ENCODE peak calls at places on chromosomes 3 and 15, in four cellular contexts. L is K562, U is SK-N-SH, D is HepG2. E is an unnamed sample.

GRCh38 chr3:175526191-175526590 is 667.1 kb downstream of the NAALADL2 start:
- DNase-seq in U (no peak), D (no peak), L (no peak), E (no peak)

GRCh38 chr3:150106752-150107428 is 136.2 kb upstream of the PFN2 start:
- DNase-seq in D (no peak), L (no peak), U (peak), E (no peak)

GRCh38 chr3:62167566-62168262 is 205.6 kb downstream of the FEZF2 start:
- DNase-seq in L (no peak), U (no peak), D (no peak), E (no peak)

GRCh38 chr15:79009388-79009787 is 64.5 kb upstream of the CTSH start:
- DNase-seq in L (no peak), U (no peak), D (no peak), E (no peak)

GRCh38 chr3:51384145-51384729 is 854 bp upstream of the MANF start:
- DNase-seq in D (no peak), L (peak), U (peak), E (no peak)

GRCh38 chr3:43390255-43390588 is 103.9 kb downstream of the SNRK start:
- DNase-seq in U (no peak), L (no peak), D (no peak), E (no peak)

GRCh38 chr3:53938645-53939044 is 47.0 kb upstream of the SELENOK start:
- DNase-seq in U (peak), L (peak), D (peak), E (peak)

GRCh38 chr3:143327388-143327787 is 207.8 kb downstream of the CHST2 start:
- DNase-seq in D (no peak), L (no peak), U (no peak), E (no peak)

GRCh38 chr3:78641703-78642102 is 1126.1 kb downstream of the ROBO1 start:
- DNase-seq in U (no peak), D (no peak), L (no peak), E (no peak)

GRCh38 chr15:91711384-91712082 is 142.0 kb upstream of the SLCO3A1 start:
- DNase-seq in L (no peak), D (no peak), U (no peak), E (no peak)

GRCh38 chr3:98823791-98824190 is 60.7 kb downstream of the ST3GAL6 start:
- DNase-seq in D (no peak), L (no peak), U (no peak), E (no peak)

GRCh38 chr3:73100734-73101550 is 39.5 kb downstream of the EBLN2 start:
- DNase-seq in U (peak), L (peak), D (peak), E (peak)

GRCh38 chr15:68552344-68552743 is 26.4 kb upstream of the CORO2B start:
- DNase-seq in D (no peak), L (no peak), U (no peak), E (no peak)

GRCh38 chr3:37295925-37296324 is 121.5 kb upstream of the LRRFIP2 start:
- DNase-seq in L (no peak), D (no peak), U (no peak), E (no peak)

GRCh38 chr15:34987623-34987981 is 485 bp downstream of the ZNF770 start:
- DNase-seq in U (peak), D (peak), L (peak), E (no peak)

GRCh38 chr3:46284981-46285683 is 42.9 kb downstream of the CCR3 start:
- DNase-seq in D (no peak), L (no peak), U (no peak), E (no peak)

GRCh38 chr15:86300371-86301106 is 220.9 kb downstream of the AGBL1 start:
- DNase-seq in D (no peak), U (no peak), L (no peak), E (no peak)

GRCh38 chr3:99808163-99808794 is 9.4 kb upstream of the CMSS1 start:
- DNase-seq in U (peak), D (peak), L (peak), E (peak)

GRCh38 chr15:27722102-27722501 is 377.0 kb downstream of the OCA2 start:
- DNase-seq in D (no peak), L (no peak), U (no peak), E (no peak)

GRCh38 chr3:49411550-49411967 is 217 bp downstream of the RHOA start:
- DNase-seq in D (peak), L (peak), U (peak), E (peak)

GRCh38 chr3:57691411-57692133 is 1.3 kb downstream of the DENND6A start:
- DNase-seq in D (no peak), U (no peak), L (no peak), E (no peak)

GRCh38 chr15:95693917-95694316 is 636.6 kb upstream of the NR2F2 start:
- DNase-seq in L (no peak), U (no peak), D (no peak), E (no peak)

GRCh38 chr3:45333549-45333948 is 54.8 kb upstream of the LARS2 start:
- DNase-seq in D (no peak), U (no peak), L (peak), E (no peak)

GRCh38 chr3:15329058-15330005 is 3.1 kb downstream of the SH3BP5 start:
- DNase-seq in D (no peak), L (no peak), U (peak), E (no peak)

GRCh38 chr3:19065027-19065426 is 83.3 kb upstream of the KCNH8 start:
- DNase-seq in D (peak), L (no peak), U (peak), E (no peak)

GRCh38 chr15:88621789-88622604 is 857 bp downstream of the AEN start:
- DNase-seq in D (peak), U (no peak), L (peak), E (no peak)

GRCh38 chr3:127041264-127041820 is 58.4 kb downstream of the PLXNA1 start:
- DNase-seq in D (no peak), L (no peak), U (no peak), E (no peak)

GRCh38 chr15:70127288-70127746 is 29.6 kb upstream of the TLE3 start:
- DNase-seq in L (no peak), D (peak), U (no peak), E (no peak)

GRCh38 chr3:143847787-143848631 is at the start of gene SLC9A9:
- DNase-seq in U (no peak), D (no peak), L (no peak), E (peak)

GRCh38 chr15:89836255-89837133 is 21.8 kb upstream of the ANPEP start:
- DNase-seq in D (no peak), U (no peak), L (no peak), E (no peak)

GRCh38 chr15:91224750-91225380 is 124.8 kb downstream of the SV2B start:
- DNase-seq in D (peak), U (peak), L (peak), E (no peak)

GRCh38 chr15:91706366-91707032 is 147.0 kb upstream of the SLCO3A1 start:
- DNase-seq in L (peak), D (peak), U (peak), E (peak)

DNA sequence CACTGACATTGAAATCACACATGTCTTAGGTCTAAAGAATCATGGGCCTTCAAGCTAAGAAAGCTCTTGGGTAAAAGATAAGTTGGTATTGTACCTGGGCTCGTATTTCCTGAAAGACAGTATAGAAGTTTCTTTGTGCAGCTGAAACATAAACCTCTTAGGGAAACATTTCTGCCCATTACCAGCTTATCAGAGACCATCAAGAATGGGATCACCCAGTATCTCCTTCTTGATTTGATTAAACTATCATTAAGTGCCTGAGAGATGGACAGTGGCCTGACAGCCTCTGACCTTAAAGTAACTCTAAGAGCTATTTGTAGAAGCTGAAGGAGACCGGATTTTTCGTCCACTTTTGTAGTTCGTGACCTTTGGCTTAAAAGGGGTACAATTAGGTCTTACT is 265.3 kb downstream of the ERC2 start:
- DNase-seq in U (peak), D (no peak), L (no peak), E (no peak)
- TF ChIP-seq FOXJ3 in U (no peak), D (no peak), L (no peak), E (no peak)

DNA sequence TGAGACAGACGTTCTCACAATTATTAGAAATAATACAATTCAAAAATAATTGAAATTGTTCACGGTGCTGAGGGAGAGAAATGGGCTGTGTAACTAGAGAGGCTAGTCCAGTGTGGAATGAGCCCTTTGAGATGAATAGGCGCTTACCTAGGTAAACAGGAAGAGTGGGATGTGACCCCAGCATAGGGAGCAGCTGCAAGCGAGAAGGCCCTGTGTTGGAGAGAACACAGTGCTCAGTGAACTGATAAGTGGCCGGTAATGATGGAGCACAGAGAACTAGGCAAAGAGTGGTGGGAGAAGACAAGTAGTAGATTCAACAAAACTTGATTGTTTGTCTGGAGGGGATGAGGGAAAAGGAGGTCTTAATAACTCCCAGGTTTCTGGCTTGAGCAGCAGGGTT is 103.9 kb downstream of the HCN4 start:
- DNase-seq in U (no peak), D (no peak), L (no peak), E (no peak)
- TF ChIP-seq FOXJ3 in U (no peak), D (no peak), L (no peak), E (no peak)

GRCh38 chr15:63985221-63986184 is 60.8 kb downstream of the DAPK2 start:
- DNase-seq in U (no peak), D (no peak), L (no peak), E (no peak)
- TF ChIP-seq FOXJ3 in U (no peak), D (no peak), L (no peak), E (no peak)

GRCh38 chr3:122679467-122680291 is 960 bp upstream of the PARP14 start:
- DNase-seq in L (peak), D (no peak), U (no peak), E (no peak)
- TF ChIP-seq FOXJ3 in L (no peak), D (no peak), U (no peak), E (no peak)